ENCODE peak calls at places on chromosomes 16 and 17, in nine cellular contexts. V is brain pericyte; W is naive thymus-derived CD8-positive, alpha-beta T cell; G is omental fat pad; R is HEK293T; E is posterior vena cava; J is OCI-LY7; Q is NCI-H1105; I is fibroblast of lung. S is an unnamed sample.
A peak's percentile ranks its signal among the peaks of the same experiment; 100 is the strongest.

GRCh38 chr17:77304746-77305473 is 164.1 kb downstream of the SEC14L1 start:
- DNase-seq in I (no peak), W (no peak), Q (no peak), J (no peak), E (peak; percentile 74), G (no peak), R (no peak), V (no peak), S (no peak)

GRCh38 chr17:73203135-73203787 is 10.4 kb downstream of the COG1 start:
- DNase-seq in G (no peak), Q (no peak), W (no peak), R (no peak), I (peak; percentile 30), J (no peak), E (no peak), V (no peak), S (no peak)

GRCh38 chr17:81528384-81528650 is 140 bp downstream of the FSCN2 start:
- DNase-seq in J (no peak), I (no peak), R (no peak), G (no peak), W (no peak), V (no peak), Q (no peak), E (no peak), S (no peak)

GRCh38 chr17:82103588-82104451 is 5.8 kb upstream of the FASN start:
- DNase-seq in I (no peak), Q (no peak), V (no peak), J (peak; percentile 23), E (no peak), G (no peak), R (no peak), W (no peak), S (no peak)

GRCh38 chr16:69937465-69937951 is 13.6 kb upstream of the CLEC18A start:
- DNase-seq in I (peak; percentile 19), R (peak; percentile 25), W (no peak), E (no peak), Q (no peak), V (no peak), J (no peak), G (no peak), S (no peak)

GRCh38 chr16:56013962-56014552 is 138.9 kb upstream of the CES5A start:
- DNase-seq in W (no peak), Q (no peak), G (no peak), E (peak; percentile 81), V (no peak), R (peak; percentile 45), I (no peak), J (peak; percentile 33), S (no peak)

GRCh38 chr16:11757671-11758545 is 15.3 kb upstream of the TXNDC11 start:
- DNase-seq in G (no peak), R (peak; percentile 19), E (no peak), Q (no peak), V (peak; percentile 30), W (no peak), I (peak; percentile 85), J (no peak), S (no peak)

GRCh38 chr16:89484088-89484501 is 6.3 kb downstream of the ANKRD11 start:
- DNase-seq in I (no peak), W (no peak), E (no peak), R (no peak), G (no peak), Q (no peak), V (no peak), J (no peak), S (no peak)

GRCh38 chr16:81567987-81568748 is 123.6 kb downstream of the CMIP start:
- DNase-seq in R (no peak), V (no peak), E (no peak), I (peak; percentile 73), J (no peak), G (no peak), Q (no peak), W (no peak), S (no peak)

GRCh38 chr16:3112058-3112880 is at the start of gene ZNF205:
- DNase-seq in R (peak; percentile 84), J (no peak), Q (peak; percentile 63), W (no peak), I (peak; percentile 74), G (peak; percentile 50), E (no peak), V (no peak), S (peak; percentile 78)

GRCh38 chr17:35906559-35907265 is 23.9 kb downstream of the RDM1 start:
- DNase-seq in R (no peak), W (no peak), E (no peak), I (peak; percentile 21), Q (no peak), J (no peak), V (no peak), G (no peak), S (no peak)

GRCh38 chr17:396788-397187 is 44.2 kb upstream of the RPH3AL start:
- DNase-seq in R (no peak), Q (no peak), W (no peak), I (no peak), E (peak; percentile 15), J (no peak), G (no peak), V (no peak), S (no peak)

GRCh38 chr17:42132941-42133340 is 10.3 kb downstream of the HSPB9 start:
- DNase-seq in R (no peak), J (no peak), V (no peak), E (no peak), W (no peak), G (no peak), I (peak; percentile 90), Q (peak; percentile 47), S (peak; percentile 61)

GRCh38 chr17:78359216-78359935 is 501 bp downstream of the SOCS3 start:
- DNase-seq in R (no peak), Q (peak; percentile 17), I (peak; percentile 55), E (no peak), J (no peak), W (no peak), V (no peak), G (no peak), S (no peak)

GRCh38 chr16:88971371-88972097 is 5.5 kb downstream of the CBFA2T3 start:
- DNase-seq in G (no peak), V (no peak), W (no peak), Q (no peak), I (no peak), R (no peak), J (peak; percentile 77), E (no peak), S (no peak)

GRCh38 chr16:73792199-73793108 is 504.2 kb upstream of the PSMD7 start:
- DNase-seq in Q (no peak), J (no peak), V (no peak), W (no peak), I (no peak), R (no peak), G (no peak), E (no peak), S (no peak)

GRCh38 chr17:56973520-56973919 is 4.4 kb upstream of the SCPEP1 start:
- DNase-seq in V (no peak), G (no peak), I (peak; percentile 18), R (no peak), Q (no peak), E (no peak), W (no peak), J (no peak), S (no peak)

GRCh38 chr17:17223736-17224135 is 13.2 kb downstream of the FLCN start:
- DNase-seq in J (no peak), R (no peak), Q (no peak), E (no peak), G (no peak), W (no peak), I (no peak), V (no peak), S (no peak)

GRCh38 chr17:9644910-9645751 is at the start of gene USP43:
- DNase-seq in R (peak; percentile 62), I (peak; percentile 32), J (peak; percentile 26), E (no peak), G (no peak), V (no peak), Q (peak; percentile 75), W (no peak), S (no peak)

GRCh38 chr17:9120471-9120870 is 99.2 kb downstream of the NTN1 start:
- DNase-seq in J (no peak), E (no peak), V (no peak), R (peak; percentile 50), W (no peak), I (no peak), G (no peak), Q (no peak), S (no peak)

GRCh38 chr17:48236681-48237134 is 129.1 kb downstream of the SNX11 start:
- DNase-seq in E (no peak), J (no peak), W (no peak), I (peak; percentile 96), V (no peak), G (no peak), Q (no peak), R (no peak), S (no peak)